ENCODE peak calls at places on chromosomes 4 and X, in four cellular contexts. X, D, O and E are unnamed samples.

GRCh38 chr4:158016511-158016910 is 156.3 kb downstream of the GASK1B start:
- DNase-seq in D (no peak), O (no peak), X (no peak), E (no peak)

GRCh38 chr4:127604949-127605709 is 27.6 kb upstream of the INTU start:
- DNase-seq in X (peak; percentile 33), D (peak; percentile 38), O (no peak), E (peak; percentile 29)

GRCh38 chrX:19772306-19772705 is 115.1 kb downstream of the SH3KBP1 start:
- DNase-seq in D (no peak), O (no peak), X (no peak), E (no peak)

GRCh38 chr4:176413171-176413570 is 93.4 kb downstream of the SPCS3 start:
- DNase-seq in D (no peak), X (no peak), O (peak; percentile 88), E (no peak)

GRCh38 chr4:29539226-29539625 is 1180.9 kb upstream of the PCDH7 start:
- DNase-seq in O (no peak), D (no peak), X (no peak), E (no peak)

GRCh38 chr4:71130827-71131603 is 137.6 kb downstream of the DCK start:
- DNase-seq in D (no peak), O (no peak), X (no peak), E (no peak)

GRCh38 chr4:128338634-128339355 is 51.2 kb upstream of the PGRMC2 start:
- DNase-seq in D (peak; percentile 43), O (no peak), X (no peak), E (no peak)

GRCh38 chr4:106238819-106239420 is 77.1 kb downstream of the TBCK start:
- DNase-seq in O (no peak), X (peak; percentile 21), D (peak; percentile 65), E (peak; percentile 61)

GRCh38 chrX:15173411-15173810 is 96.5 kb downstream of the ASB9 start:
- DNase-seq in D (no peak), O (no peak), X (no peak), E (no peak)

GRCh38 chr4:124095596-124095995 is 616.9 kb downstream of the ANKRD50 start:
- DNase-seq in D (no peak), O (no peak), X (no peak), E (no peak)

GRCh38 chr4:153486281-153487151 is 20.4 kb downstream of the TMEM131L start:
- DNase-seq in D (no peak), X (no peak), O (no peak), E (peak; percentile 72)

GRCh38 chr4:146959692-146960091 is 14.0 kb upstream of the TTC29 start:
- DNase-seq in O (no peak), X (no peak), D (no peak), E (no peak)

GRCh38 chr4:112296949-112297483 is at the start of gene ALPK1:
- DNase-seq in D (peak; percentile 69), O (no peak), X (peak; percentile 12), E (peak; percentile 33)

GRCh38 chr4:66357316-66357715 is 687.0 kb upstream of the EPHA5 start:
- DNase-seq in O (no peak), X (no peak), D (no peak), E (no peak)

GRCh38 chr4:88779431-88779830 is 81.8 kb upstream of the NAP1L5 start:
- DNase-seq in X (no peak), D (no peak), O (no peak), E (no peak)

GRCh38 chrX:8849462-8849861 is 48.3 kb upstream of the FAM9A start:
- DNase-seq in X (no peak), O (no peak), D (no peak), E (peak; percentile 30)

GRCh38 chrX:48540015-48540350 is 469 bp downstream of the TBC1D25 start:
- DNase-seq in D (no peak), O (no peak), X (peak; percentile 71), E (peak; percentile 8)

GRCh38 chr4:8747896-8748575 is 123.6 kb downstream of the HMX1 start:
- DNase-seq in O (no peak), D (no peak), X (no peak), E (no peak)

GRCh38 chr4:52665592-52665991 is 6.5 kb upstream of the USP46 start:
- DNase-seq in X (peak; percentile 16), D (no peak), O (no peak), E (peak; percentile 43)

GRCh38 chr4:81407726-81408125 is 64.0 kb downstream of the RASGEF1B start:
- DNase-seq in D (no peak), X (no peak), O (no peak), E (no peak)

GRCh38 chr4:76784237-76784636 is 113.7 kb downstream of the SOWAHB start:
- DNase-seq in X (no peak), D (peak; percentile 29), O (no peak), E (no peak)

GRCh38 chr4:62051332-62051731 is 851.2 kb downstream of the ADGRL3 start:
- DNase-seq in O (no peak), X (no peak), D (no peak), E (no peak)

GRCh38 chr4:151736367-151736766 is 24.4 kb downstream of the GATB start:
- DNase-seq in X (no peak), O (no peak), D (no peak), E (no peak)

GRCh38 chr4:95889662-95890061 is 49.8 kb downstream of the PDHA2 start:
- DNase-seq in X (no peak), D (no peak), O (no peak), E (no peak)

GRCh38 chr4:86223472-86223871 is 136.4 kb downstream of the MAPK10 start:
- DNase-seq in O (no peak), D (peak; percentile 62), X (peak; percentile 11), E (peak; percentile 38)
- TF ChIP-seq NFIC in O (no peak), D (no peak), X (no peak), E (no peak)

DNA sequence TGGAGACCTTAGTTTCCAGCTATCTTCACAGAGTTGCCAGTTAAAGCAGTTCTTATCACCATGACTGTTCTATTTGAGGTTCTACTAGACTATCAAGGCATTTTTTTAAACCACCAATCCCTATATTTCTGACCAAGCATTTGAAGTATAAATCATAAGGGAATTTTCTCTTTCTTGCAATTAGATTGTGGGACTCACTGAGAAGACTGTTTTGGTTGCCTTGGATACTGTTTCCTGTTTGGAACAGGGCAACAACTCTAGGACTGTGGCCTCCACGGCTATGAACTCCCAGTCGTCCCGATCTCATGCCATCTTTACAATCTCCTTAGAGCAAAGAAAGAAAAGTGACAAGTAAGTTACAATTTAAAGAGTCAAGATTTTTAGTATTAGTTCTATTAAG is 11.8 kb downstream of the KIF4A start:
- DNase-seq in X (no peak), D (no peak), O (no peak), E (no peak)
- TF ChIP-seq NFIC in X (no peak), D (no peak), O (no peak), E (no peak)

GRCh38 chr4:2445130-2445529 is 23.8 kb upstream of the RNF4 start:
- DNase-seq in O (no peak), X (no peak), D (no peak), E (no peak)
- TF ChIP-seq NFIC in O (no peak), X (no peak), D (no peak), E (no peak)

GRCh38 chr4:183098080-183098722 is 856 bp upstream of the WWC2 start:
- DNase-seq in X (peak; percentile 81), D (peak; percentile 55), O (no peak), E (peak; percentile 47)
- TF ChIP-seq NFIC in X (no peak), D (no peak), O (no peak), E (no peak)